ENCODE peak calls at places on chromosomes 13 and 19, in six cellular contexts. One of them, this sample, is unnamed.

GRCh38 chr19:10431943-10432735 is 11.8 kb downstream of the PDE4A start:
- DNase-seq in heart right ventricle: peak; percentile 77
- DNase-seq in tibial nerve: no peak
- DNase-seq in small intestine: peak; percentile 39
- DNase-seq in spleen: peak; percentile 92
- DNase-seq in CD4-positive, alpha-beta memory T cell: peak; percentile 68
- DNase-seq in this sample: no peak

GRCh38 chr19:36013280-36014028 is 559 bp downstream of the ALKBH6 start:
- DNase-seq in heart right ventricle: no peak
- DNase-seq in tibial nerve: no peak
- DNase-seq in small intestine: no peak
- DNase-seq in spleen: no peak
- DNase-seq in CD4-positive, alpha-beta memory T cell: no peak
- DNase-seq in this sample: no peak

GRCh38 chr19:32873560-32873959 is 4.0 kb upstream of the SLC7A9 start:
- DNase-seq in heart right ventricle: no peak
- DNase-seq in tibial nerve: no peak
- DNase-seq in small intestine: no peak
- DNase-seq in spleen: peak; percentile 32
- DNase-seq in CD4-positive, alpha-beta memory T cell: no peak
- DNase-seq in this sample: no peak

GRCh38 chr19:8320564-8321066 is 560 bp downstream of the NDUFA7 start:
- DNase-seq in heart right ventricle: no peak
- DNase-seq in tibial nerve: no peak
- DNase-seq in small intestine: peak; percentile 21
- DNase-seq in spleen: no peak
- DNase-seq in CD4-positive, alpha-beta memory T cell: no peak
- DNase-seq in this sample: no peak

GRCh38 chr13:66296875-66297274 is 933.3 kb downstream of the PCDH9 start:
- DNase-seq in heart right ventricle: no peak
- DNase-seq in tibial nerve: no peak
- DNase-seq in small intestine: no peak
- DNase-seq in spleen: no peak
- DNase-seq in CD4-positive, alpha-beta memory T cell: no peak
- DNase-seq in this sample: no peak

GRCh38 chr13:20921572-20921971 is 19.0 kb upstream of the XPO4 start:
- DNase-seq in heart right ventricle: no peak
- DNase-seq in tibial nerve: no peak
- DNase-seq in small intestine: no peak
- DNase-seq in spleen: peak; percentile 41
- DNase-seq in CD4-positive, alpha-beta memory T cell: no peak
- DNase-seq in this sample: no peak

GRCh38 chr19:3296034-3296433 is 70.3 kb upstream of the NFIC start:
- DNase-seq in heart right ventricle: no peak
- DNase-seq in tibial nerve: no peak
- DNase-seq in small intestine: no peak
- DNase-seq in spleen: no peak
- DNase-seq in CD4-positive, alpha-beta memory T cell: no peak
- DNase-seq in this sample: no peak

GRCh38 chr19:51514866-51515481 is 13.4 kb upstream of the SIGLEC12 start:
- DNase-seq in heart right ventricle: no peak
- DNase-seq in tibial nerve: no peak
- DNase-seq in small intestine: peak; percentile 84
- DNase-seq in spleen: no peak
- DNase-seq in CD4-positive, alpha-beta memory T cell: peak; percentile 39
- DNase-seq in this sample: no peak

GRCh38 chr19:1167687-1168561 is 6.1 kb downstream of the SBNO2 start:
- DNase-seq in heart right ventricle: no peak
- DNase-seq in tibial nerve: no peak
- DNase-seq in small intestine: no peak
- DNase-seq in spleen: peak; percentile 77
- DNase-seq in CD4-positive, alpha-beta memory T cell: no peak
- DNase-seq in this sample: no peak

GRCh38 chr19:42479736-42480135 is 37.0 kb upstream of the CXCL17 start:
- DNase-seq in heart right ventricle: no peak
- DNase-seq in tibial nerve: no peak
- DNase-seq in small intestine: no peak
- DNase-seq in spleen: no peak
- DNase-seq in CD4-positive, alpha-beta memory T cell: no peak
- DNase-seq in this sample: no peak

GRCh38 chr13:50721664-50721976 is 121.9 kb downstream of the DLEU7 start:
- DNase-seq in heart right ventricle: no peak
- DNase-seq in tibial nerve: no peak
- DNase-seq in small intestine: no peak
- DNase-seq in spleen: no peak
- DNase-seq in CD4-positive, alpha-beta memory T cell: no peak
- DNase-seq in this sample: no peak

GRCh38 chr13:20431080-20431479 is 94.6 kb downstream of the CRYL1 start:
- DNase-seq in heart right ventricle: no peak
- DNase-seq in tibial nerve: no peak
- DNase-seq in small intestine: no peak
- DNase-seq in spleen: no peak
- DNase-seq in CD4-positive, alpha-beta memory T cell: no peak
- DNase-seq in this sample: no peak

GRCh38 chr13:77752512-77753069 is 55.1 kb downstream of the SLAIN1 start:
- DNase-seq in heart right ventricle: no peak
- DNase-seq in tibial nerve: no peak
- DNase-seq in small intestine: no peak
- DNase-seq in spleen: no peak
- DNase-seq in CD4-positive, alpha-beta memory T cell: no peak
- DNase-seq in this sample: no peak

GRCh38 chr13:45817833-45818232 is 33.7 kb downstream of the SIAH3 start:
- DNase-seq in heart right ventricle: no peak
- DNase-seq in tibial nerve: no peak
- DNase-seq in small intestine: no peak
- DNase-seq in spleen: no peak
- DNase-seq in CD4-positive, alpha-beta memory T cell: no peak
- DNase-seq in this sample: no peak

GRCh38 chr19:6126335-6126974 is 9.0 kb upstream of the ACSBG2 start:
- DNase-seq in heart right ventricle: no peak
- DNase-seq in tibial nerve: no peak
- DNase-seq in small intestine: peak; percentile 54
- DNase-seq in spleen: no peak
- DNase-seq in CD4-positive, alpha-beta memory T cell: peak; percentile 24
- DNase-seq in this sample: no peak

GRCh38 chr13:113351514-113352026 is 12.4 kb downstream of the GRTP1 start:
- DNase-seq in heart right ventricle: no peak
- DNase-seq in tibial nerve: no peak
- DNase-seq in small intestine: no peak
- DNase-seq in spleen: peak; percentile 88
- DNase-seq in CD4-positive, alpha-beta memory T cell: no peak
- DNase-seq in this sample: no peak

GRCh38 chr13:20526664-20527063 is 1.0 kb upstream of the CRYL1 start:
- DNase-seq in heart right ventricle: no peak
- DNase-seq in tibial nerve: no peak
- DNase-seq in small intestine: no peak
- DNase-seq in spleen: no peak
- DNase-seq in CD4-positive, alpha-beta memory T cell: no peak
- DNase-seq in this sample: no peak

GRCh38 chr19:57559008-57559403 is 657 bp downstream of the ZNF550 start:
- DNase-seq in heart right ventricle: peak; percentile 14
- DNase-seq in tibial nerve: no peak
- DNase-seq in small intestine: peak; percentile 10
- DNase-seq in spleen: peak; percentile 72
- DNase-seq in CD4-positive, alpha-beta memory T cell: peak; percentile 3
- DNase-seq in this sample: peak; percentile 46

GRCh38 chr13:40963927-40964326 is 55.2 kb downstream of the ELF1 start:
- DNase-seq in heart right ventricle: no peak
- DNase-seq in tibial nerve: no peak
- DNase-seq in small intestine: peak; percentile 51
- DNase-seq in spleen: no peak
- DNase-seq in CD4-positive, alpha-beta memory T cell: no peak
- DNase-seq in this sample: no peak

GRCh38 chr19:10889880-10890279 is 18.5 kb downstream of the CARM1 start:
- DNase-seq in heart right ventricle: no peak
- DNase-seq in tibial nerve: no peak
- DNase-seq in small intestine: no peak
- DNase-seq in spleen: no peak
- DNase-seq in CD4-positive, alpha-beta memory T cell: no peak
- DNase-seq in this sample: no peak

GRCh38 chr19:51327066-51327985 is 14.6 kb downstream of the VSIG10L start:
- DNase-seq in heart right ventricle: no peak
- DNase-seq in tibial nerve: no peak
- DNase-seq in small intestine: peak; percentile 53
- DNase-seq in spleen: peak; percentile 71
- DNase-seq in CD4-positive, alpha-beta memory T cell: peak; percentile 47
- DNase-seq in this sample: no peak

GRCh38 chr13:96677029-96677428 is 317.2 kb downstream of the OXGR1 start:
- DNase-seq in heart right ventricle: no peak
- DNase-seq in tibial nerve: no peak
- DNase-seq in small intestine: peak; percentile 80
- DNase-seq in spleen: no peak
- DNase-seq in CD4-positive, alpha-beta memory T cell: no peak
- DNase-seq in this sample: no peak

GRCh38 chr19:9309974-9310446 is 372 bp upstream of the ZNF699 start:
- DNase-seq in heart right ventricle: peak; percentile 95
- DNase-seq in tibial nerve: peak; percentile 74
- DNase-seq in small intestine: no peak
- DNase-seq in spleen: peak; percentile 94
- DNase-seq in CD4-positive, alpha-beta memory T cell: no peak
- DNase-seq in this sample: no peak

GRCh38 chr13:72652681-72653080 is 74.7 kb downstream of the MZT1 start:
- DNase-seq in heart right ventricle: no peak
- DNase-seq in tibial nerve: no peak
- DNase-seq in small intestine: no peak
- DNase-seq in spleen: no peak
- DNase-seq in CD4-positive, alpha-beta memory T cell: no peak
- DNase-seq in this sample: no peak

GRCh38 chr19:57648336-57649003 is 15.5 kb downstream of the ZNF211 start:
- DNase-seq in heart right ventricle: no peak
- DNase-seq in tibial nerve: no peak
- DNase-seq in small intestine: no peak
- DNase-seq in spleen: no peak
- DNase-seq in CD4-positive, alpha-beta memory T cell: no peak
- DNase-seq in this sample: no peak

GRCh38 chr19:1087813-1088418 is 7.3 kb downstream of the POLR2E start:
- DNase-seq in heart right ventricle: no peak
- DNase-seq in tibial nerve: no peak
- DNase-seq in small intestine: no peak
- DNase-seq in spleen: peak; percentile 91
- DNase-seq in CD4-positive, alpha-beta memory T cell: peak; percentile 62
- DNase-seq in this sample: no peak

GRCh38 chr19:16889883-16890460 is 1.2 kb downstream of the F2RL3 start:
- DNase-seq in heart right ventricle: no peak
- DNase-seq in tibial nerve: no peak
- DNase-seq in small intestine: no peak
- DNase-seq in spleen: no peak
- DNase-seq in CD4-positive, alpha-beta memory T cell: no peak
- DNase-seq in this sample: no peak

GRCh38 chr13:42367836-42368235 is 95.9 kb downstream of the AKAP11 start:
- DNase-seq in heart right ventricle: no peak
- DNase-seq in tibial nerve: no peak
- DNase-seq in small intestine: no peak
- DNase-seq in spleen: no peak
- DNase-seq in CD4-positive, alpha-beta memory T cell: no peak
- DNase-seq in this sample: no peak

GRCh38 chr13:42363941-42364612 is 92.1 kb downstream of the AKAP11 start:
- DNase-seq in heart right ventricle: no peak
- DNase-seq in tibial nerve: no peak
- DNase-seq in small intestine: no peak
- DNase-seq in spleen: no peak
- DNase-seq in CD4-positive, alpha-beta memory T cell: no peak
- DNase-seq in this sample: peak; percentile 49

GRCh38 chr13:42361701-42362100 is 89.7 kb downstream of the AKAP11 start:
- DNase-seq in heart right ventricle: no peak
- DNase-seq in tibial nerve: no peak
- DNase-seq in small intestine: no peak
- DNase-seq in spleen: no peak
- DNase-seq in CD4-positive, alpha-beta memory T cell: no peak
- DNase-seq in this sample: no peak

GRCh38 chr13:42360046-42360445 is 88.1 kb downstream of the AKAP11 start:
- DNase-seq in heart right ventricle: no peak
- DNase-seq in tibial nerve: no peak
- DNase-seq in small intestine: no peak
- DNase-seq in spleen: no peak
- DNase-seq in CD4-positive, alpha-beta memory T cell: no peak
- DNase-seq in this sample: no peak

GRCh38 chr13:42364613-42365000 is 92.7 kb downstream of the AKAP11 start:
- DNase-seq in heart right ventricle: no peak
- DNase-seq in tibial nerve: no peak
- DNase-seq in small intestine: no peak
- DNase-seq in spleen: no peak
- DNase-seq in CD4-positive, alpha-beta memory T cell: no peak
- DNase-seq in this sample: no peak
- H3K27ac ChIP-seq in heart right ventricle: no peak overlapping the region
- H3K27ac ChIP-seq in tibial nerve: no peak overlapping the region
- H3K27ac ChIP-seq in small intestine: no peak overlapping the region
- H3K27ac ChIP-seq in spleen: no peak overlapping the region
- H3K27ac ChIP-seq in CD4-positive, alpha-beta memory T cell: no peak overlapping the region
- H3K27ac ChIP-seq in this sample: no peak overlapping the region

GRCh38 chr19:13028027-13028426 is 32.8 kb downstream of the NFIX start:
- DNase-seq in heart right ventricle: no peak
- DNase-seq in tibial nerve: no peak
- DNase-seq in small intestine: no peak
- DNase-seq in spleen: no peak
- DNase-seq in CD4-positive, alpha-beta memory T cell: no peak
- DNase-seq in this sample: no peak
- H3K27ac ChIP-seq in heart right ventricle: no peak overlapping the region
- H3K27ac ChIP-seq in tibial nerve: peak overlapping the region; percentile 37
- H3K27ac ChIP-seq in small intestine: no peak overlapping the region
- H3K27ac ChIP-seq in spleen: no peak overlapping the region
- H3K27ac ChIP-seq in CD4-positive, alpha-beta memory T cell: no peak overlapping the region
- H3K27ac ChIP-seq in this sample: no peak overlapping the region

GRCh38 chr13:109723046-109723445 is 63.3 kb downstream of the IRS2 start:
- DNase-seq in heart right ventricle: no peak
- DNase-seq in tibial nerve: no peak
- DNase-seq in small intestine: no peak
- DNase-seq in spleen: no peak
- DNase-seq in CD4-positive, alpha-beta memory T cell: no peak
- DNase-seq in this sample: no peak
- H3K27ac ChIP-seq in heart right ventricle: no peak overlapping the region
- H3K27ac ChIP-seq in tibial nerve: no peak overlapping the region
- H3K27ac ChIP-seq in small intestine: no peak overlapping the region
- H3K27ac ChIP-seq in spleen: no peak overlapping the region
- H3K27ac ChIP-seq in CD4-positive, alpha-beta memory T cell: no peak overlapping the region
- H3K27ac ChIP-seq in this sample: no peak overlapping the region

DNA sequence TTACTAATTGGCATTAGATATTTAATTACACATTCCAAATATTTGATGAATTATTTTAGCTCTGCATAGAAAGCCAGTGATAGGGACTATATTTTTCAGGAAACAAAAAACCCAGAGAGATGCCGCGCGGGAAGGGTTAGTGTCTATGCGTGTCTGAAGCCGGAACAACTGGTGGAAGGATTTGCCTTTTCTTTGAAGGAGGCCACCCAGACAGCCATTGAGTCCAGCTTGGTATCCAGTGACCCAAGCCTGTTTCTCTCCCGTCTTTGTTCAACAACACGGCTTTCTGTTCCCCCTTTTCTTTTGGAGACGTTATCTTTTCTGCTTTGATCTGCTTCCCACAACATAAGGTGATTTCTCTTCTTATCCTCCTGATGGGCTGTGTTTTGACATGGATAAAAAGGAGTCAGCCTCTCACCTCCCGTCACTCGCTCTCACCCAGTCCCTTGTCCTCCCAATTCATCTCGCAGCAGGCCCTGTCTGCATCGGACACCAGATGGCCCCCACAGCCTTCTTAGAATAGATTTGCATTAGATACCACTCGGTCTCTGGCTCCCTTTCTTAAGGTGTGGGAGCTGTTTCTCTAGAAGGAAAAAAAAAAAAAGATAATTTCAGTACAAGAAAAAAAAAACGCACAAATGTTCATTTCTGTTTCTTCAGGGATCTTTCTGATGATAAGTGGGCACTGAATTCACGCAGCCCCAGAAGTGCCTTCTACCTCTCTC is 361.8 kb downstream of the ZNF536 start:
- DNase-seq in heart right ventricle: no peak
- DNase-seq in tibial nerve: no peak
- DNase-seq in small intestine: no peak
- DNase-seq in spleen: no peak
- DNase-seq in CD4-positive, alpha-beta memory T cell: no peak
- DNase-seq in this sample: no peak
- H3K27ac ChIP-seq in heart right ventricle: no peak overlapping the region
- H3K27ac ChIP-seq in tibial nerve: no peak overlapping the region
- H3K27ac ChIP-seq in small intestine: no peak overlapping the region
- H3K27ac ChIP-seq in spleen: no peak overlapping the region
- H3K27ac ChIP-seq in CD4-positive, alpha-beta memory T cell: no peak overlapping the region
- H3K27ac ChIP-seq in this sample: no peak overlapping the region

This sample was measured in SJSA1.